ENCODE peak calls at places on chromosomes 11 and 22, in five cellular contexts. H, B, E, D and O are unnamed samples. For H3K4me1, the result is how much of the 10 kb centered on the place peaks cover.

GRCh38 chr11:28963189-28963588 is 855.0 kb downstream of the METTL15 start:
- DNase-seq in H (no peak), D (no peak), E (no peak), B (no peak), O (no peak)

GRCh38 chr11:22471405-22471804 is 133.2 kb downstream of the SLC17A6 start:
- DNase-seq in D (no peak), H (no peak), E (no peak), B (no peak), O (no peak)

GRCh38 chr11:126518130-126518995 is 162.9 kb downstream of the ST3GAL4 start:
- DNase-seq in B (no peak), H (no peak), E (no peak), D (no peak), O (no peak)

GRCh38 chr22:33654173-33654890 is 265.9 kb downstream of the LARGE1 start:
- DNase-seq in B (no peak), D (no peak), H (no peak), E (no peak), O (peak)

GRCh38 chr22:41239443-41240128 is 1.1 kb downstream of the CHADL start:
- DNase-seq in H (no peak), B (no peak), D (no peak), E (no peak), O (no peak)

GRCh38 chr11:15629690-15630321 is 515.1 kb downstream of the INSC start:
- DNase-seq in B (no peak), E (no peak), D (peak), H (peak), O (peak)

GRCh38 chr11:10725114-10725906 is 25.7 kb upstream of the CTR9 start:
- DNase-seq in H (no peak), E (no peak), B (no peak), D (no peak), O (no peak)

GRCh38 chr11:134052988-134053945 is 15.6 kb upstream of the JAM3 start:
- DNase-seq in D (no peak), B (no peak), E (no peak), H (no peak), O (no peak)

GRCh38 chr22:40498454-40499186 is 128.2 kb downstream of the SGSM3 start:
- DNase-seq in B (no peak), E (peak), H (peak), D (peak), O (peak)

GRCh38 chr11:61092280-61092766 is 10.0 kb upstream of the CD5 start:
- DNase-seq in E (no peak), D (no peak), B (no peak), H (no peak), O (no peak)

GRCh38 chr11:66332371-66333219 is 3.6 kb downstream of the RIN1 start:
- DNase-seq in H (no peak), E (no peak), B (no peak), D (no peak), O (no peak)

GRCh38 chr11:6297831-6298230 is 22.5 kb downstream of the CAVIN3 start:
- DNase-seq in B (no peak), D (no peak), E (no peak), H (peak), O (no peak)

GRCh38 chr11:69531717-69532088 is 50.2 kb downstream of the LINC01488 start:
- DNase-seq in E (no peak), B (no peak), H (no peak), D (no peak), O (no peak)

GRCh38 chr11:72829884-72830533 is 15.8 kb downstream of the ATG16L2 start:
- DNase-seq in H (no peak), E (no peak), B (no peak), D (no peak), O (no peak)

GRCh38 chr22:31646186-31647019 is 15.6 kb downstream of the PISD start:
- DNase-seq in B (no peak), D (peak), E (no peak), H (peak), O (no peak)

GRCh38 chr11:16945671-16946469 is 68.3 kb downstream of the PLEKHA7 start:
- DNase-seq in D (peak), E (peak), H (peak), B (peak), O (peak)

GRCh38 chr11:15938362-15938725 is 418.0 kb downstream of the SOX6 start:
- DNase-seq in H (no peak), D (no peak), B (no peak), E (no peak), O (no peak)

GRCh38 chr11:79437274-79437980 is 3.4 kb downstream of the TENM4 start:
- DNase-seq in H (no peak), D (no peak), B (no peak), E (no peak), O (peak)

GRCh38 chr11:75320643-75321042 is 30.8 kb downstream of the ARRB1 start:
- DNase-seq in D (no peak), B (no peak), E (no peak), H (no peak), O (no peak)

GRCh38 chr11:27385245-27385644 is 22.2 kb upstream of the CCDC34 start:
- DNase-seq in D (no peak), H (peak), E (no peak), B (no peak), O (no peak)

GRCh38 chr22:50182176-50183081 is 3.3 kb upstream of the TRABD start:
- DNase-seq in E (no peak), D (no peak), H (no peak), B (no peak), O (no peak)

GRCh38 chr11:70127653-70128434 is 49.7 kb downstream of the ANO1 start:
- DNase-seq in D (no peak), E (no peak), B (no peak), H (no peak), O (no peak)

GRCh38 chr11:27388001-27388400 is 25.0 kb upstream of the CCDC34 start:
- DNase-seq in E (peak), H (no peak), B (no peak), D (no peak), O (no peak)

GRCh38 chr11:73030130-73030529 is 112.0 kb downstream of the FCHSD2 start:
- DNase-seq in H (no peak), B (no peak), E (no peak), D (no peak), O (no peak)

GRCh38 chr22:24429411-24430365 is 2.3 kb downstream of the ADORA2A start:
- DNase-seq in B (no peak), E (peak), H (no peak), D (no peak), O (peak)

GRCh38 chr11:48193876-48194275 is 22.7 kb upstream of the OR4B1 start:
- DNase-seq in E (no peak), D (no peak), B (no peak), H (no peak), O (no peak)

GRCh38 chr11:34909435-34909834 is 6.7 kb downstream of the APIP start:
- DNase-seq in E (no peak), D (no peak), B (no peak), H (no peak), O (no peak)

GRCh38 chr22:43305806-43306205 is 37.4 kb downstream of the SCUBE1 start:
- DNase-seq in E (no peak), B (no peak), D (no peak), H (no peak), O (no peak)

GRCh38 chr11:12411806-12412727 is 34.7 kb downstream of the PARVA start:
- DNase-seq in B (no peak), E (peak), D (peak), H (peak), O (peak)

GRCh38 chr11:86101493-86101892 is 32.6 kb upstream of the PICALM start:
- DNase-seq in E (no peak), B (no peak), H (peak), D (no peak), O (no peak)

GRCh38 chr22:17120281-17120680 is 879 bp downstream of the TMEM121B start:
- DNase-seq in B (no peak), H (peak), D (no peak), E (peak), O (peak)

GRCh38 chr22:37201066-37201820 is 11.0 kb downstream of the SSTR3 start:
- DNase-seq in D (no peak), E (no peak), B (no peak), H (no peak), O (no peak)

GRCh38 chr11:45301537-45302246 is 15.6 kb upstream of the SYT13 start:
- DNase-seq in H (no peak), D (no peak), E (no peak), B (no peak), O (no peak)

GRCh38 chr11:45304111-45304991 is 18.2 kb upstream of the SYT13 start:
- DNase-seq in E (no peak), H (no peak), D (no peak), B (no peak), O (no peak)

GRCh38 chr11:45304992-45305335 is 18.8 kb upstream of the SYT13 start:
- DNase-seq in D (no peak), B (no peak), E (no peak), H (no peak), O (no peak)

GRCh38 chr11:45300715-45301114 is 14.6 kb upstream of the SYT13 start:
- DNase-seq in E (no peak), D (no peak), B (no peak), H (no peak), O (no peak)

GRCh38 chr11:45303316-45303715 is 17.2 kb upstream of the SYT13 start:
- DNase-seq in E (no peak), B (no peak), D (no peak), H (no peak), O (no peak)
- TF ChIP-seq JUNB in E (no peak), B (no peak), D (no peak), H (no peak), O (no peak)

GRCh38 chr11:33375236-33375635 is 118.1 kb downstream of the HIPK3 start:
- DNase-seq in E (no peak), H (no peak), B (no peak), D (no peak), O (peak)
- H3K4me1 ChIP-seq in E (under half), H (under half), B (under half), D (under half), O (under half)

GRCh38 chr22:28981818-28982499 is 79.7 kb downstream of the C22orf31 start:
- DNase-seq in D (peak), E (no peak), H (peak), B (no peak), O (no peak)
- TF ChIP-seq JUNB in D (no peak), E (no peak), H (no peak), B (no peak), O (no peak)

GRCh38 chr22:20036535-20037392 is 15.9 kb downstream of the TANGO2 start:
- DNase-seq in E (no peak), D (no peak), B (no peak), H (no peak), O (no peak)

GRCh38 chr22:20034143-20034542 is 13.2 kb downstream of the TANGO2 start:
- DNase-seq in D (no peak), E (no peak), B (peak), H (no peak), O (no peak)

GRCh38 chr22:20037419-20037818 is 16.5 kb downstream of the TANGO2 start:
- DNase-seq in D (no peak), H (no peak), E (no peak), B (no peak), O (no peak)

GRCh38 chr22:20036119-20036518 is 15.2 kb downstream of the TANGO2 start:
- DNase-seq in D (no peak), E (no peak), H (no peak), B (no peak), O (no peak)

GRCh38 chr22:20035375-20036084 is 14.6 kb downstream of the TANGO2 start:
- DNase-seq in D (no peak), E (no peak), B (no peak), H (no peak), O (no peak)
- H3K4me1 ChIP-seq in D (under half), E (under half), B (under half), H (under half), O (under half)